ENCODE peak calls at places on chromosomes 16 and 17, in seven cellular contexts. W is neural progenitor cell, I is GM23248, O is GM23338, A is hepatocyte, M is OCI-LY7, T is HCT116. K is an unnamed sample. For H4K20me1, the result is how much of the 10 kb centered on the place peaks cover.

GRCh38 chr16:68646948-68647659 is 2.0 kb downstream of the CDH3 start:
- DNase-seq in W (no peak), I (no peak), O (no peak), A (no peak), M (no peak), T (no peak), K (peak)

GRCh38 chr17:80029235-80029974 is 6.3 kb downstream of the TBC1D16 start:
- DNase-seq in W (no peak), I (peak), O (no peak), A (no peak), M (no peak), T (no peak), K (peak)

GRCh38 chr16:56201030-56201429 is 9.7 kb downstream of the GNAO1 start:
- DNase-seq in W (no peak), I (no peak), O (no peak), A (no peak), M (no peak), T (no peak), K (no peak)

GRCh38 chr17:80474231-80474932 is 2.0 kb downstream of the NPTX1 start:
- DNase-seq in W (peak), I (peak), O (no peak), A (peak), M (peak), T (peak), K (peak)

GRCh38 chr16:81432899-81433560 is 11.6 kb upstream of the CMIP start:
- DNase-seq in W (no peak), I (no peak), O (peak), A (no peak), M (peak), T (no peak), K (no peak)

GRCh38 chr16:71282943-71283342 is 6.3 kb downstream of the CMTR2 start:
- DNase-seq in W (no peak), I (no peak), O (no peak), A (no peak), M (no peak), T (no peak), K (no peak)

GRCh38 chr16:58198022-58198683 is at the start of gene CSNK2A2:
- DNase-seq in W (peak), I (peak), O (peak), A (peak), M (peak), T (peak), K (peak)

GRCh38 chr16:82651921-82652601 is 25.3 kb downstream of the CDH13 start:
- DNase-seq in W (no peak), I (no peak), O (no peak), A (peak), M (peak), T (no peak), K (no peak)

GRCh38 chr16:65767125-65767524 is 599.4 kb upstream of the CDH5 start:
- DNase-seq in W (peak), I (no peak), O (peak), A (no peak), M (no peak), T (no peak), K (no peak)

GRCh38 chr16:85453-85782 is 7.4 kb downstream of the MPG start:
- DNase-seq in W (no peak), I (no peak), O (no peak), A (no peak), M (no peak), T (no peak), K (no peak)

GRCh38 chr16:84718-85452 is 6.9 kb downstream of the MPG start:
- DNase-seq in W (no peak), I (peak), O (no peak), A (no peak), M (peak), T (no peak), K (peak)

GRCh38 chr16:85865-86264 is 7.8 kb downstream of the MPG start:
- DNase-seq in W (no peak), I (no peak), O (no peak), A (no peak), M (no peak), T (no peak), K (no peak)

GRCh38 chr16:83060-83603 is 5.1 kb downstream of the MPG start:
- DNase-seq in W (no peak), I (no peak), O (no peak), A (no peak), M (no peak), T (no peak), K (no peak)

GRCh38 chr16:83781-84615 is 6.0 kb downstream of the MPG start:
- DNase-seq in W (no peak), I (peak), O (no peak), A (no peak), M (peak), T (no peak), K (no peak)
- H3K4me3 ChIP-seq in W (no peak), I (no peak), O (no peak), A (no peak), M (no peak), T (no peak), K (no peak)

GRCh38 chr17:50513501-50513900 is 5.3 kb downstream of the MYCBPAP start:
- DNase-seq in W (no peak), I (no peak), O (no peak), A (no peak), M (no peak), T (no peak), K (no peak)

GRCh38 chr17:50508573-50509460 is 578 bp downstream of the MYCBPAP start:
- DNase-seq in W (no peak), I (peak), O (no peak), A (no peak), M (no peak), T (no peak), K (no peak)

GRCh38 chr17:50514388-50514787 is 6.1 kb downstream of the MYCBPAP start:
- DNase-seq in W (no peak), I (no peak), O (no peak), A (no peak), M (no peak), T (no peak), K (no peak)

GRCh38 chr17:50507871-50508572 is at the start of gene MYCBPAP:
- DNase-seq in W (peak), I (peak), O (peak), A (peak), M (peak), T (no peak), K (peak)

DNA sequence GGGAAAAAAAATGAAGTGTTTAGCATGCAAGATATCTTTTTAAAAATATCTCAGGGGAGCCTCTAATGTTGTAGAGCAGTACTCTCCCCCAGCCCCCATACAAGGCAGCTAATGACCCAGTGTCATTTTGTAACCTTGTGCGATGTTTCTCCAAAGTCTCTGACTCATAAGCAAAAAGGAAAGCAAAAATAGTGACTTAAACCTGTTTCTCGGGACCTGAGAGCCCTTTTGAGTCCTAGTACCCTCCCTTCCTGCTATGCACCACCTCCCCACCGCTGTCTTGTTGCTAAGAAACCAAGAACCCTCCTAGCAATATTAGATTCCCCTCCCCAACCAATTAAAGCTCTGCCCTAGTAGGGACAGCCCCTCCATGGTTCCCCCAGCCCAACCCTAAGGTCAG is 2.8 kb downstream of the MYCBPAP start:
- DNase-seq in W (no peak), I (peak), O (no peak), A (no peak), M (no peak), T (no peak), K (peak)
- TF ChIP-seq EZH2phosphoT487 in W (no peak), I (no peak), O (no peak), A (no peak), M (no peak), T (no peak), K (no peak)

GRCh38 chr17:50185724-50186545 is 15.5 kb downstream of the COL1A1 start:
- DNase-seq in W (no peak), I (peak), O (no peak), A (no peak), M (no peak), T (no peak), K (no peak)

GRCh38 chr17:50183439-50184001 is 17.7 kb downstream of the SGCA start:
- DNase-seq in W (no peak), I (peak), O (no peak), A (no peak), M (peak), T (no peak), K (no peak)

GRCh38 chr17:50184057-50184456 is 17.4 kb downstream of the COL1A1 start:
- DNase-seq in W (peak), I (peak), O (peak), A (no peak), M (no peak), T (no peak), K (no peak)

GRCh38 chr17:50182783-50183438 is 17.1 kb downstream of the SGCA start:
- DNase-seq in W (no peak), I (peak), O (no peak), A (no peak), M (no peak), T (no peak), K (no peak)

DNA sequence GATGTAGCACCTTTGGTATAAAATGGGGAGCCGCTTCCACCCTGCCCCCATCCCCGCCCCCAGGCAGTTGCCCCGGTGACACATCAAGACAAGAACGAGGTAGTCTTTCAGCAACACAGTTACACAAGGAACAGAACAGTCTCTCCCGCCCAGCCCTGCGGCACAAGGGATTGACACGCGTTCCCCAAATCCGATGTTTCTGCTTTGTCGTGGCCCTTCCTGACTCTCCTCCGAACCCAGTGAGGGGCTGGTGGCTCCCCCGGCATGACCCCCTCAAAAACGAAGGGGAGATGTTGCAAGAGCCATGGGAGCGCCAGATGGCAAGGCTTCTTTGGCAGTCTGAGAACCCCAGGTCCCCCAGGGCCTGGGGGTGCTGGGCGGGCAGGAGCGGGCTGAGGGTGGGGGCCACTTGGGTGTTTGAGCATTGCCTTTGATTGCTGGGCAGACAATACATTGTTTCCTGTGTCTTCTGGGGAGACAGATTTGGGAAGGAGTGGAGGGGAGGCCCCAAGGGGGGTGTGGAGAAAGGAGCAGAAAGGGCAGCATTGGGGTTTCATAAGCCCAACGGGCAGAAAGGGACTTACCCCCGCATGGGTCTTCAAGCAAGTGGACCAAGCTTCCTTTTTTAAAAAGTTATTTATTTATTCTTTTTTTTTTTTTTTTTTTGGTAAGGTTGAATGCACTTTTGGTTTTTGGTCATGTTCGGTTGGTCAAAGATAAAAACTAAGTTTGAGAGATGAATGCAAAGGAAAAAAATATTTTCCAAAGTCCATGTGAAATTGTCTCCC is 16.6 kb downstream of the COL1A1 start:
- DNase-seq in W (peak), I (peak), O (peak), A (no peak), M (no peak), T (no peak), K (no peak)
- H4K20me1 ChIP-seq in W (under half), I (under half), O (under half), A (under half), M (under half), T (under half), K (under half)

DNA sequence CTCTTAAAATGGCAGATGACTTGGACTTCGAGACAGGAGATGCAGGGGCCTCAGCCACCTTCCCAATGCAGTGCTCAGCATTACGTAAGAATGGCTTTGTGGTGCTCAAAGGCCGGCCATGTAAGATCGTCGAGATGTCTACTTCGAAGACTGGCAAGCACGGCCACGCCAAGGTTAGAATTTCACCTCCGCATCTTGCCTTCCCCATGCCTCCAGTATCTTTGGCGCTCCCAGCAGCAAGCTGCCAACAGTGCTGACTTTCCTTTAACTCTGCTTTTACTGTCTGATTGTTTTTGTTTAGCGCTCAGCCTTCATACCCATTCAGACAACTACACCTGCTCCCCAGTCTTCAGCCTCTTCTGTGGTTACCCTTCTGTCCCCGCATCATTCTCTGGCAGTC is 2.2 kb downstream of the EIF5A start:
- DNase-seq in W (no peak), I (no peak), O (no peak), A (no peak), M (no peak), T (no peak), K (no peak)
- H3K4me3 ChIP-seq in W (peak), I (peak), O (peak), A (no peak), M (peak), T (peak), K (peak)

DNA sequence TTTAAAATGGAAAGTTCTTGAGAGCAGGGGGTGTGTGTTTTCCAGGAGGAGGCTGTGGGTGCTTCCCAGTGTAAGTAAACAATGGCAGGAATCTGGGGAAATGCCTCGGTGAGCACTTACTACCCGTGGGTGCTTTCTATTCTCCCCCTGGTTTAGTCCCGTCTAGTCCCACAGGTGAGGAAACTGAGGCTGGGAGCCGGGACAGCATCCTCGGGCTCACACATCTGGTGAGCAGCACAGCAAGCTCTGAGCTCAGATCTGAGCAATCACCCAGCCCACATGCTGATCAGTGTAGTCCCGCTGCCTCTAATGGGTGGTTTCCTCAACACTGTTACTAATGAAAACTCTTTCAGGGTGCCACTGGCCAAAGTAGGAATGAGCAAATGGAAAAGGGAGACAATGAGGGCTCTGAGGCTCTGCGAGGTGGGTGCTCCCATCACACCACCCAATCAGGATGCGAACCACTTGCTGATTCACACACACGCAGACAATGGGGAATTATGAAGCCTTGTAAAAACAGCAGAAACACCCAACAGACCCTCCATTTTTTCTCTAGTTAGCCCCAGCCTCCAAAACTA is 202.6 kb downstream of the PARN start:
- DNase-seq in W (no peak), I (peak), O (no peak), A (no peak), M (no peak), T (no peak), K (peak)
- TF ChIP-seq EZH2phosphoT487 in W (no peak), I (no peak), O (no peak), A (no peak), M (no peak), T (no peak), K (no peak)

GRCh38 chr16:85593503-85594195 is 19.5 kb upstream of the GSE1 start:
- DNase-seq in W (peak), I (no peak), O (no peak), A (no peak), M (no peak), T (no peak), K (no peak)
- H4K20me1 ChIP-seq in W (under half), I (under half), O (under half), A (under half), M (under half), T (under half), K (under half)

GRCh38 chr17:2410951-2411350 is 10.1 kb upstream of the MNT start:
- DNase-seq in W (no peak), I (no peak), O (no peak), A (no peak), M (no peak), T (no peak), K (no peak)

GRCh38 chr17:2405247-2405926 is 4.5 kb upstream of the MNT start:
- DNase-seq in W (peak), I (peak), O (no peak), A (peak), M (no peak), T (no peak), K (peak)

GRCh38 chr17:2406271-2406902 is 5.5 kb upstream of the MNT start:
- DNase-seq in W (peak), I (peak), O (no peak), A (peak), M (no peak), T (no peak), K (peak)

GRCh38 chr17:2403044-2403443 is 2.2 kb upstream of the MNT start:
- DNase-seq in W (no peak), I (no peak), O (no peak), A (no peak), M (no peak), T (no peak), K (no peak)

GRCh38 chr17:2406903-2407790 is 6.3 kb upstream of the MNT start:
- DNase-seq in W (no peak), I (peak), O (no peak), A (peak), M (no peak), T (peak), K (peak)
- H3K4me3 ChIP-seq in W (no peak), I (peak), O (no peak), A (no peak), M (no peak), T (peak), K (peak)

GRCh38 chr16:48444574-48444973 is 59.4 kb upstream of the SIAH1 start:
- DNase-seq in W (no peak), I (peak), O (no peak), A (no peak), M (no peak), T (peak), K (peak)
- TF ChIP-seq EZH2phosphoT487 in W (no peak), I (no peak), O (no peak), A (no peak), M (no peak), T (no peak), K (no peak)

DNA sequence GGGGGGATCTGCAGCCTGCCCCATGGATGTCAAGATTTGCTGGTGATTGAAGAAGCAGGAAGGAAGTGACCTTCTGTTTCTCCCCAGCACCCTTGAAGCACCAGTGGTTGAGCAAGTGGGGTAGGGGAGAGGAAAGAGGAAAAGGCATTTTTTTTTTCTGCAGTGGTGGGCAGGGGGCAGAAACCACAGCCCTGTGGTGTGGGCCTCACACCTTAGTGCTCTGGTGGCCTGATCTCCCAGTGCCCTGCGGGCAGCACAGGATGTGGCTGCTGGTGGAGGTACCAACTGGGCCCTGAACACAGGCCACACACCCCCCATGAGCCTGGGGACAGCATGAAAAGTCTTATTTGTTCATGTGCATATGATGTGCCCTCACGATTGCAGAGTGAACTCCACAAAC is 7.1 kb downstream of the ITGAD start:
- DNase-seq in W (no peak), I (no peak), O (no peak), A (no peak), M (no peak), T (no peak), K (no peak)
- H4K20me1 ChIP-seq in W (under half), I (under half), O (under half), A (under half), M (under half), T (under half), K (under half)